ENCODE peak calls at places on chromosomes 13 and 19, in six cellular contexts. M is uterus, X is kidney epithelial cell, O is RWPE2, U is GM23338, F is activated B cell treated with CpG ODN at 0.5 μM for 24 hours. N is an unnamed sample.

GRCh38 chr13:99289674-99290337 is 17.4 kb downstream of the GPR183 start:
- DNase-seq in O (no peak), M (no peak), F (no peak), U (no peak), X (no peak), N (no peak)

GRCh38 chr13:67130444-67130843 is 99.7 kb downstream of the PCDH9 start:
- DNase-seq in F (no peak), X (no peak), O (no peak), U (no peak), M (no peak), N (no peak)

GRCh38 chr19:50046649-50047503 is 21.1 kb downstream of the ZNF473 start:
- DNase-seq in U (peak; percentile 87), X (no peak), F (no peak), M (peak; percentile 39), O (no peak), N (no peak)

GRCh38 chr19:8702350-8702749 is 3.8 kb upstream of the ACTL9 start:
- DNase-seq in X (no peak), M (no peak), U (no peak), O (no peak), F (no peak), N (no peak)

GRCh38 chr19:53041366-53041765 is 3.2 kb upstream of the ERVV-2 start:
- DNase-seq in U (no peak), F (no peak), M (no peak), O (no peak), X (no peak), N (no peak)

GRCh38 chr13:73056054-73056962 is 2.5 kb upstream of the KLF5 start:
- DNase-seq in M (no peak), F (no peak), O (no peak), U (no peak), X (peak; percentile 85), N (no peak)

GRCh38 chr19:6041991-6042421 is 64.1 kb upstream of the RANBP3 start:
- DNase-seq in X (no peak), F (no peak), O (no peak), M (peak; percentile 12), U (no peak), N (no peak)

GRCh38 chr13:73089216-73089615 is 30.4 kb downstream of the KLF5 start:
- DNase-seq in X (no peak), U (no peak), O (no peak), F (no peak), M (no peak), N (no peak)

GRCh38 chr19:14091086-14091884 is 734 bp upstream of the SAMD1 start:
- DNase-seq in X (no peak), M (peak; percentile 80), U (peak; percentile 63), F (peak; percentile 81), O (no peak), N (peak; percentile 73)

GRCh38 chr19:2275588-2276428 is 6.2 kb downstream of the PEAK3 start:
- DNase-seq in O (peak; percentile 52), M (peak; percentile 61), F (no peak), X (no peak), U (peak; percentile 44), N (no peak)

GRCh38 chr19:50537306-50537685 is 23.6 kb upstream of the ASPDH start:
- DNase-seq in M (no peak), F (no peak), X (no peak), O (no peak), U (no peak), N (no peak)

GRCh38 chr13:40269086-40269485 is 397.4 kb downstream of the FOXO1 start:
- DNase-seq in X (no peak), O (no peak), F (no peak), M (peak; percentile 56), U (no peak), N (no peak)

GRCh38 chr13:39415403-39415802 is 187.6 kb downstream of the LHFPL6 start:
- DNase-seq in M (peak; percentile 39), X (no peak), O (no peak), F (no peak), U (peak; percentile 63), N (no peak)

GRCh38 chr19:6677924-6678689 is 8.1 kb upstream of the TNFSF14 start:
- DNase-seq in X (no peak), M (no peak), O (no peak), U (peak; percentile 84), F (no peak), N (no peak)

GRCh38 chr13:84481958-84482357 is 599.7 kb upstream of the SLITRK1 start:
- DNase-seq in X (no peak), U (no peak), F (no peak), M (no peak), O (no peak), N (no peak)

GRCh38 chr19:50266041-50266440 is 62.6 kb downstream of the MYH14 start:
- DNase-seq in O (no peak), X (no peak), U (no peak), M (no peak), F (no peak), N (no peak)

GRCh38 chr13:98854448-98854847 is 102.0 kb upstream of the SLC15A1 start:
- DNase-seq in U (no peak), F (no peak), O (no peak), M (no peak), X (no peak), N (no peak)

GRCh38 chr13:38866649-38867048 is 124.0 kb downstream of the STOML3 start:
- DNase-seq in M (no peak), F (no peak), X (no peak), U (no peak), O (no peak), N (no peak)

GRCh38 chr13:37446503-37446902 is 152.1 kb downstream of the POSTN start:
- DNase-seq in X (peak; percentile 84), U (no peak), O (peak; percentile 60), M (no peak), F (no peak), N (no peak)

GRCh38 chr19:11482384-11483050 is 1.7 kb upstream of the ELAVL3 start:
- DNase-seq in F (peak; percentile 85), O (no peak), M (peak; percentile 76), U (peak; percentile 90), X (no peak), N (peak; percentile 92)

GRCh38 chr13:26476111-26476743 is 81.3 kb upstream of the WASF3 start:
- DNase-seq in X (no peak), O (no peak), U (peak; percentile 68), F (no peak), M (peak; percentile 30), N (no peak)

GRCh38 chr19:21487969-21488368 is 17.4 kb upstream of the ZNF429 start:
- DNase-seq in X (no peak), F (no peak), U (no peak), M (no peak), O (no peak), N (no peak)

GRCh38 chr19:41696402-41697197 is 8.5 kb upstream of the CEACAM7 start:
- DNase-seq in F (peak; percentile 7), O (peak; percentile 35), X (no peak), U (peak; percentile 60), M (no peak), N (no peak)

GRCh38 chr13:26679411-26679810 is 81.2 kb downstream of the GPR12 start:
- DNase-seq in M (no peak), X (peak; percentile 58), O (no peak), F (no peak), U (no peak), N (no peak)

GRCh38 chr13:52921194-52921593 is 72.8 kb upstream of the PCDH8 start:
- DNase-seq in X (no peak), U (no peak), M (no peak), F (no peak), O (no peak), N (no peak)

GRCh38 chr13:39777527-39778061 is 122.1 kb downstream of the COG6 start:
- DNase-seq in X (peak; percentile 42), O (no peak), U (peak; percentile 39), M (no peak), F (no peak), N (no peak)

GRCh38 chr19:48962029-48962848 is 2.9 kb upstream of the FTL start:
- DNase-seq in O (no peak), X (no peak), F (peak; percentile 53), M (no peak), U (peak; percentile 59), N (no peak)

GRCh38 chr19:38361633-38362075 is 12.7 kb upstream of the PSMD8 start:
- DNase-seq in M (peak; percentile 57), O (peak; percentile 93), X (peak; percentile 50), U (peak; percentile 99), F (no peak), N (peak; percentile 81)

GRCh38 chr19:1244693-1245451 is 3.3 kb downstream of the ATP5F1D start:
- DNase-seq in U (no peak), X (no peak), F (no peak), M (peak; percentile 66), O (no peak), N (no peak)
- TF ChIP-seq CTCF in U (no peak), X (no peak), F (no peak), M (no peak), O (peak; percentile 58), N (no peak)

GRCh38 chr13:27783111-27783510 is 9.2 kb upstream of the GSX1 start:
- DNase-seq in M (no peak), O (no peak), U (peak; percentile 70), X (no peak), F (no peak), N (no peak)
- TF ChIP-seq CTCF in M (no peak), O (peak; percentile 35), U (peak; percentile 50), X (peak; percentile 14), F (no peak), N (peak; percentile 45)

DNA sequence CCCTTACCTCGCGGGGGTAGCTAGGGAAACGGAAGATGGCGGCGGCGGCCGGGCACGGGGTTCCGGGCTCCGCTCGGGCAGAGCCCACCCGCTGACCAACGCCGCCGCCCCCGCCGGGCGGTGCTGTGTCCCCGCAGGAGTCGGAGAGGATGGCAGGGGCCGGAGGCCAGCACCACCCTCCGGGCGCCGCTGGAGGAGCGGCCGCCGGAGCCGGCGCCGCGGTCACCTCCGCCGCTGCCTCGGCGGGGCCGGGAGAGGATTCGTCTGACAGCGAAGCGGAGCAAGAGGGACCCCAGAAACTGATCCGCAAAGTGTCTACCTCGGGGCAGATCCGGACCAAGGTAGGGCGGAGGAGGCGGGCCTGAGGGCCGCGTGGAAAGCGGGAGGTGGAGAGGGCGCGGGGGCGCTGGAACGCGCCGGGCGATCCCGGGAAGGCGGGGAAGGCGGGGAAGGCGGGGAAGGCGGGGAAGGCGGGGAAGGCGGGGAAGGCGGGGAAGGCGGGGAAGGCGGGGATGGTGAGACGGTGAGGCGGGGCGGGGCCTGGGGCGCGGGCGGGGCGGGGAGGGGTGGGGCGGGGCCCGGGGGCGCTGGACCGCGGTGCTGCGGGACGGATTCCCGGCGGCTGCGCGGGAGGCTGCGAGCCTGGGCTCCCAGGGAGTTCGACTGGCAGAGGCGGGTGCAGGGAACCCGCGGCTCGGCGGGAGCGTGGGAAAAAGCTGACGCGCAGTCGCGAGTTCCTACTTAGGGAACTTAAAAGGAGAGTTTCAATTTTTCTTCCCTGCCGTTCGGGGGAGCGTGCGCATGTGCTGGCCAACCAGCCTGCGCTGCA is at the start of gene DGKH:
- DNase-seq in X (no peak), O (peak; percentile 78), F (peak; percentile 50), U (peak; percentile 70), M (peak; percentile 87), N (peak; percentile 62)
- TF ChIP-seq CTCF in X (no peak), O (peak; percentile 14), F (no peak), U (no peak), M (no peak), N (no peak)

GRCh38 chr13:77492982-77493381 is 42.5 kb upstream of the SCEL start:
- DNase-seq in X (no peak), O (no peak), M (no peak), U (no peak), F (no peak), N (peak; percentile 21)
- TF ChIP-seq CTCF in X (peak; percentile 64), O (peak; percentile 81), M (peak; percentile 50), U (peak; percentile 33), F (no peak), N (peak; percentile 76)

N was measured in D721Med.